ENCODE peak calls at places on chromosomes 6 and 20, in four cellular contexts. One of them, this sample, is unnamed.

GRCh38 chr20:34720266-34720665 is 16.1 kb downstream of the TP53INP2 start:
- DNase-seq in dorsolateral prefrontal cortex: peak
- DNase-seq in GM12865: peak
- DNase-seq in GM20000: no peak
- DNase-seq in this sample: no peak

GRCh38 chr20:56383334-56383733 is 8.7 kb downstream of the AURKA start:
- DNase-seq in dorsolateral prefrontal cortex: no peak
- DNase-seq in GM12865: no peak
- DNase-seq in GM20000: no peak
- DNase-seq in this sample: no peak

GRCh38 chr6:19837511-19838441 is 606 bp downstream of the ID4 start:
- DNase-seq in dorsolateral prefrontal cortex: peak
- DNase-seq in GM12865: no peak
- DNase-seq in GM20000: peak
- DNase-seq in this sample: peak

GRCh38 chr6:24859608-24860007 is 60.9 kb upstream of the ARMH2 start:
- DNase-seq in dorsolateral prefrontal cortex: no peak
- DNase-seq in GM12865: no peak
- DNase-seq in GM20000: no peak
- DNase-seq in this sample: no peak

GRCh38 chr20:754904-755303 is 13.4 kb downstream of the SLC52A3 start:
- DNase-seq in dorsolateral prefrontal cortex: no peak
- DNase-seq in GM12865: no peak
- DNase-seq in GM20000: no peak
- DNase-seq in this sample: no peak

GRCh38 chr6:134722996-134723871 is 226.7 kb downstream of the ALDH8A1 start:
- DNase-seq in dorsolateral prefrontal cortex: no peak
- DNase-seq in GM12865: no peak
- DNase-seq in GM20000: no peak
- DNase-seq in this sample: no peak

GRCh38 chr6:139905404-139906052 is 531.1 kb upstream of the CITED2 start:
- DNase-seq in dorsolateral prefrontal cortex: no peak
- DNase-seq in GM12865: no peak
- DNase-seq in GM20000: no peak
- DNase-seq in this sample: no peak

GRCh38 chr6:28880894-28881780 is 42.6 kb downstream of the TRIM27 start:
- DNase-seq in dorsolateral prefrontal cortex: peak
- DNase-seq in GM12865: peak
- DNase-seq in GM20000: peak
- DNase-seq in this sample: peak

GRCh38 chr20:35001596-35002362 is 46.1 kb downstream of the MYH7B start:
- DNase-seq in dorsolateral prefrontal cortex: no peak
- DNase-seq in GM12865: no peak
- DNase-seq in GM20000: no peak
- DNase-seq in this sample: no peak

GRCh38 chr6:128368213-128369000 is 152.0 kb downstream of the PTPRK start:
- DNase-seq in dorsolateral prefrontal cortex: no peak
- DNase-seq in GM12865: no peak
- DNase-seq in GM20000: no peak
- DNase-seq in this sample: no peak

GRCh38 chr6:37807656-37808055 is 11.9 kb upstream of the ZFAND3 start:
- DNase-seq in dorsolateral prefrontal cortex: peak
- DNase-seq in GM12865: no peak
- DNase-seq in GM20000: no peak
- DNase-seq in this sample: no peak

GRCh38 chr6:137571854-137572253 is 77.7 kb upstream of the OLIG3 start:
- DNase-seq in dorsolateral prefrontal cortex: no peak
- DNase-seq in GM12865: peak
- DNase-seq in GM20000: peak
- DNase-seq in this sample: peak

GRCh38 chr20:43666376-43667328 is at the start of gene MYBL2:
- DNase-seq in dorsolateral prefrontal cortex: no peak
- DNase-seq in GM12865: peak
- DNase-seq in GM20000: peak
- DNase-seq in this sample: peak

GRCh38 chr6:21199246-21199645 is 394.3 kb upstream of the SOX4 start:
- DNase-seq in dorsolateral prefrontal cortex: no peak
- DNase-seq in GM12865: no peak
- DNase-seq in GM20000: no peak
- DNase-seq in this sample: no peak

GRCh38 chr6:43334466-43335095 is 26.0 kb upstream of the CRIP3 start:
- DNase-seq in dorsolateral prefrontal cortex: no peak
- DNase-seq in GM12865: peak
- DNase-seq in GM20000: no peak
- DNase-seq in this sample: no peak

GRCh38 chr6:130035211-130035610 is 16.8 kb downstream of the L3MBTL3 start:
- DNase-seq in dorsolateral prefrontal cortex: no peak
- DNase-seq in GM12865: no peak
- DNase-seq in GM20000: no peak
- DNase-seq in this sample: no peak

GRCh38 chr6:36242161-36242560 is 27.7 kb upstream of the PNPLA1 start:
- DNase-seq in dorsolateral prefrontal cortex: no peak
- DNase-seq in GM12865: no peak
- DNase-seq in GM20000: no peak
- DNase-seq in this sample: no peak
- TF ChIP-seq CTCF in dorsolateral prefrontal cortex: no peak
- TF ChIP-seq CTCF in GM12865: no peak
- TF ChIP-seq CTCF in GM20000: no peak
- TF ChIP-seq CTCF in this sample: no peak

DNA sequence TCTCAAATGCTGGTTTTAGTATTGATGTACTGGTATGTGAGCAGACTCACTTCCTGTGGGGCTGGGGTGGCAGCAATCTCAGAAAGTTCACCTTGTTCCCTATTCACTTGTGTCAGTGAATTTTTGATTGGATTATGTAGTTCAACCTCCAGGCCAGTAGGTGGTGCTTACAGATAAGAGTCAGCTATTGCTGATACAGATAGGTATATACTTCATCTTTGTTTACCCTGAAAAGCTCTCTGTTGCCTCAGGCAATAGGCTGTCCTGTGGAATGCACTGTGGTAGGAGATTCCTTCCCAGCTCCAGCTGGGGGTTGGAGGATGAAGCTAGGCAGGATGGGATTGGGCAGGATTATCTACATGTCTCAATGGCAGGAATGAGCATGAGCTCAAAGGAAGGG is 851.2 kb upstream of the EYS start:
- DNase-seq in dorsolateral prefrontal cortex: no peak
- DNase-seq in GM12865: peak
- DNase-seq in GM20000: no peak
- DNase-seq in this sample: no peak
- TF ChIP-seq CTCF in dorsolateral prefrontal cortex: no peak
- TF ChIP-seq CTCF in GM12865: no peak
- TF ChIP-seq CTCF in GM20000: no peak
- TF ChIP-seq CTCF in this sample: peak

GRCh38 chr20:6053064-6053775 is 640 bp downstream of the LRRN4 start:
- DNase-seq in dorsolateral prefrontal cortex: no peak
- DNase-seq in GM12865: no peak
- DNase-seq in GM20000: no peak
- DNase-seq in this sample: no peak
- TF ChIP-seq CTCF in dorsolateral prefrontal cortex: no peak
- TF ChIP-seq CTCF in GM12865: no peak
- TF ChIP-seq CTCF in GM20000: no peak
- TF ChIP-seq CTCF in this sample: no peak

GRCh38 chr6:17585766-17586502 is 14.2 kb upstream of the FAM8A1 start:
- DNase-seq in dorsolateral prefrontal cortex: no peak
- DNase-seq in GM12865: peak
- DNase-seq in GM20000: no peak
- DNase-seq in this sample: no peak
- TF ChIP-seq CTCF in dorsolateral prefrontal cortex: no peak
- TF ChIP-seq CTCF in GM12865: peak
- TF ChIP-seq CTCF in GM20000: no peak
- TF ChIP-seq CTCF in this sample: no peak

GRCh38 chr20:49508435-49509199 is 26.1 kb upstream of the KCNB1 start:
- DNase-seq in dorsolateral prefrontal cortex: peak
- DNase-seq in GM12865: peak
- DNase-seq in GM20000: peak
- DNase-seq in this sample: peak
- TF ChIP-seq CTCF in dorsolateral prefrontal cortex: peak
- TF ChIP-seq CTCF in GM12865: peak
- TF ChIP-seq CTCF in GM20000: no peak
- TF ChIP-seq CTCF in this sample: peak

DNA sequence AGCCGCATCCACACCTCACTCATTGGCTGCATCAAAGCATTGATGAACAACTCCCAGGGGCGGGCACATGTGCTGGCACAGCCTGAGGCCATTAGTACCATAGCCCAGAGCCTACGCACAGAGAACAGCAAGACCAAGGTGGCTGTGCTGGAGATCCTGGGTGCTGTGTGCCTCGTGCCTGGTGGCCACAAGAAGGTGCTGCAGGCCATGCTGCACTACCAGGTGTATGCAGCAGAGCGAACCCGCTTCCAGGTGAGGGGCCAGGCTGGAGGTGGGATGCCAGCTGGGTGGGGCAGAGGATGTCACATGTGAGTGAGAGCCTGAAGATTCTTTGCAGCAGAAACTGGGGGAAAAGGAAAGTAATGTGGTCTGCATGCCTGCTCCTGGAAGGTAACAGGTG is 66.7 kb downstream of the MOCS1 start:
- DNase-seq in dorsolateral prefrontal cortex: no peak
- DNase-seq in GM12865: no peak
- DNase-seq in GM20000: no peak
- DNase-seq in this sample: no peak
- TF ChIP-seq CTCF in dorsolateral prefrontal cortex: no peak
- TF ChIP-seq CTCF in GM12865: no peak
- TF ChIP-seq CTCF in GM20000: no peak
- TF ChIP-seq CTCF in this sample: no peak

DNA sequence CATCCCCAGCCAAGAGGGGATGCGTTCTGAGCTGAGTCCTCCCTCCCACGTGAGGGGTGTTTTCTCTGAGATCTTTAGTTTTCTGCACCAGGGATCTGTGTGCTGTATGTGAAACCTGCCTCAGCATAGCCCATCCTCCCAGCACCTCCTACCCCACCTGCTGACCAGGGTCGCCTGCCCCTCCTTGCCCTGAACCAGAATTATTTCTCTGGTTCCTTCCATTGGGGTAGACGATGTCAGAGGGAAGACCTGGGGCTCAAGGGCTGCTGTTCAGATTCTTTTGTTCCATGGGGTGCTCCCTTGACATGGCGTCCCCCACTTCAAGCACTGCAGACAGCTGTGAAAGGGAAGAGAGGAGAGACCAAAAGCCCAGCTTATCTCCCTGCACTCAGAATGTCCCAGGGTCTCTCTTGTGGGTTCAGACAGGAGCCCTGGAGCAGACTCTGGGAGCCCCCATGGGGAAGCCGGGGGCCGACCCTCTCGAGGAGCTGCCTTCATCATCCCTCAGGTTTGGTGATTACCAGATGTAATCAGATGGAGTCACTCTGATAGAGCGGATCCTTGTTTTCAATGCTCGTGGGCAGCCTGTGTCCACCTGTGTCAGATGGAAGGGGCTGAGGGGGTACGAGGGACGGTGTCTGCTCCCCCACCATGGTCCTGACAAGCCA is 74.3 kb downstream of the ERMARD start:
- DNase-seq in dorsolateral prefrontal cortex: no peak
- DNase-seq in GM12865: no peak
- DNase-seq in GM20000: no peak
- DNase-seq in this sample: no peak
- TF ChIP-seq CTCF in dorsolateral prefrontal cortex: no peak
- TF ChIP-seq CTCF in GM12865: no peak
- TF ChIP-seq CTCF in GM20000: no peak
- TF ChIP-seq CTCF in this sample: no peak